ENCODE peak calls at places on chromosomes 11 and 22, in four cellular contexts. One of them, this sample, is unnamed.
A peak's percentile ranks its signal among the peaks of the same experiment; 100 is the strongest.

GRCh38 chr11:123091541-123091940 is 29.6 kb upstream of the HSPA8 start:
- DNase-seq in type B pancreatic cell: no peak
- DNase-seq in LoVo: no peak
- DNase-seq in AG04450: no peak
- DNase-seq in this sample: no peak

GRCh38 chr11:122517403-122518379 is 137.8 kb upstream of the UBASH3B start:
- DNase-seq in type B pancreatic cell: no peak
- DNase-seq in LoVo: no peak
- DNase-seq in AG04450: no peak
- DNase-seq in this sample: no peak

GRCh38 chr11:90250970-90251369 is 28.1 kb upstream of the CHORDC1 start:
- DNase-seq in LoVo: no peak
- DNase-seq in AG04450: no peak
- DNase-seq in type B pancreatic cell: no peak
- DNase-seq in this sample: no peak

GRCh38 chr22:37501176-37501609 is 15.0 kb upstream of the MFNG start:
- DNase-seq in AG04450: no peak
- DNase-seq in type B pancreatic cell: no peak
- DNase-seq in LoVo: no peak
- DNase-seq in this sample: no peak

GRCh38 chr22:45628508-45628907 is 43.1 kb upstream of the ATXN10 start:
- DNase-seq in AG04450: no peak
- DNase-seq in LoVo: no peak
- DNase-seq in type B pancreatic cell: no peak
- DNase-seq in this sample: no peak

GRCh38 chr11:70506986-70507385 is 108.7 kb downstream of the CTTN start:
- DNase-seq in AG04450: no peak
- DNase-seq in type B pancreatic cell: no peak
- DNase-seq in LoVo: no peak
- DNase-seq in this sample: no peak

GRCh38 chr11:119493712-119494111 is 70.7 kb upstream of the THY1 start:
- DNase-seq in LoVo: peak; percentile 46
- DNase-seq in type B pancreatic cell: no peak
- DNase-seq in AG04450: no peak
- DNase-seq in this sample: no peak

GRCh38 chr11:46112961-46113617 is 8.2 kb downstream of the PHF21A start:
- DNase-seq in LoVo: peak; percentile 36
- DNase-seq in AG04450: no peak
- DNase-seq in type B pancreatic cell: no peak
- DNase-seq in this sample: no peak

GRCh38 chr11:121595717-121596156 is 143.0 kb upstream of the SORL1-AS1 start:
- DNase-seq in LoVo: peak; percentile 67
- DNase-seq in type B pancreatic cell: no peak
- DNase-seq in AG04450: peak; percentile 98
- DNase-seq in this sample: peak; percentile 64

GRCh38 chr22:50698546-50698945 is 25.9 kb downstream of the SHANK3 start:
- DNase-seq in LoVo: no peak
- DNase-seq in AG04450: no peak
- DNase-seq in type B pancreatic cell: no peak
- DNase-seq in this sample: no peak

GRCh38 chr11:113881856-113882255 is 6.5 kb upstream of the USP28 start:
- DNase-seq in AG04450: no peak
- DNase-seq in type B pancreatic cell: no peak
- DNase-seq in LoVo: no peak
- DNase-seq in this sample: no peak

GRCh38 chr11:71247551-71248250 is 4.7 kb downstream of the SHANK2 start:
- DNase-seq in LoVo: no peak
- DNase-seq in type B pancreatic cell: no peak
- DNase-seq in AG04450: no peak
- DNase-seq in this sample: no peak

GRCh38 chr11:75603791-75604736 is 42.0 kb downstream of the SERPINH1 start:
- DNase-seq in LoVo: no peak
- DNase-seq in type B pancreatic cell: no peak
- DNase-seq in AG04450: peak; percentile 74
- DNase-seq in this sample: peak; percentile 33

GRCh38 chr11:2398664-2399355 is 1.7 kb upstream of the TSSC4 start:
- DNase-seq in LoVo: no peak
- DNase-seq in AG04450: no peak
- DNase-seq in type B pancreatic cell: no peak
- DNase-seq in this sample: no peak

GRCh38 chr11:65321828-65322495 is 7.3 kb downstream of the CDC42EP2 start:
- DNase-seq in LoVo: no peak
- DNase-seq in AG04450: no peak
- DNase-seq in type B pancreatic cell: no peak
- DNase-seq in this sample: no peak

GRCh38 chr11:64710418-64711137 is 12.4 kb downstream of the NRXN2 start:
- DNase-seq in AG04450: no peak
- DNase-seq in type B pancreatic cell: no peak
- DNase-seq in LoVo: no peak
- DNase-seq in this sample: no peak

GRCh38 chr11:76443254-76443935 is 1.4 kb upstream of the EMSY start:
- DNase-seq in type B pancreatic cell: no peak
- DNase-seq in LoVo: peak; percentile 2
- DNase-seq in AG04450: no peak
- DNase-seq in this sample: peak; percentile 3

GRCh38 chr11:130125638-130126037 is 33.9 kb upstream of the ST14 start:
- DNase-seq in AG04450: no peak
- DNase-seq in LoVo: no peak
- DNase-seq in type B pancreatic cell: no peak
- DNase-seq in this sample: no peak

GRCh38 chr11:123166095-123166559 is 28.9 kb downstream of the CLMP start:
- DNase-seq in type B pancreatic cell: no peak
- DNase-seq in LoVo: no peak
- DNase-seq in AG04450: peak; percentile 97
- DNase-seq in this sample: peak; percentile 44

GRCh38 chr11:60971520-60971919 is at the start of gene CD6:
- DNase-seq in AG04450: no peak
- DNase-seq in type B pancreatic cell: no peak
- DNase-seq in LoVo: no peak
- DNase-seq in this sample: no peak

GRCh38 chr11:621838-622237 is 2.9 kb downstream of the CDHR5 start:
- DNase-seq in type B pancreatic cell: no peak
- DNase-seq in AG04450: no peak
- DNase-seq in LoVo: no peak
- DNase-seq in this sample: no peak

GRCh38 chr22:50216161-50216683 is 15.4 kb downstream of the SELENOO start:
- DNase-seq in AG04450: no peak
- DNase-seq in type B pancreatic cell: no peak
- DNase-seq in LoVo: no peak
- DNase-seq in this sample: no peak

GRCh38 chr11:125429174-125429707 is 66.8 kb downstream of the FEZ1 start:
- DNase-seq in AG04450: no peak
- DNase-seq in type B pancreatic cell: no peak
- DNase-seq in LoVo: peak; percentile 34
- DNase-seq in this sample: no peak

GRCh38 chr11:117407016-117407415 is 79.4 kb downstream of the CEP164 start:
- DNase-seq in LoVo: no peak
- DNase-seq in type B pancreatic cell: no peak
- DNase-seq in AG04450: no peak
- DNase-seq in this sample: no peak

GRCh38 chr11:15189189-15189588 is 74.5 kb downstream of the INSC start:
- DNase-seq in LoVo: no peak
- DNase-seq in type B pancreatic cell: no peak
- DNase-seq in AG04450: no peak
- DNase-seq in this sample: no peak

GRCh38 chr11:86116386-86116726 is 47.5 kb upstream of the PICALM start:
- DNase-seq in LoVo: no peak
- DNase-seq in type B pancreatic cell: no peak
- DNase-seq in AG04450: peak; percentile 81
- DNase-seq in this sample: peak; percentile 53

GRCh38 chr11:18769802-18770456 is 21.7 kb downstream of the PTPN5 start:
- DNase-seq in AG04450: no peak
- DNase-seq in LoVo: peak; percentile 16
- DNase-seq in type B pancreatic cell: no peak
- DNase-seq in this sample: no peak